ENCODE peak calls at places on chromosomes 6 and 20, in eight cellular contexts. B is dorsolateral prefrontal cortex; I is activated CD4-positive, alpha-beta T cell treated with anti-CD3 and anti-CD28 coated beads, Interleukin-2, amount 50 U/mL, for 48 hours; E is tibial nerve; A is HEK293T; W is ureter; O is SW480; J is stimulated activated CD8-positive, alpha-beta memory T cell treated with anti-CD3 and anti-CD28 coated beads, Interleukin-4, amount 100 ng/mL, for 1 hour. C is an unnamed sample.
A peak's percentile ranks its signal among the peaks of the same experiment; 100 is the strongest.

GRCh38 chr6:121651420-121651819 is 216.0 kb downstream of the GJA1 start:
- DNase-seq in J (no peak), O (peak; percentile 22), I (no peak), E (no peak), A (no peak), W (no peak), B (no peak), C (no peak)

GRCh38 chr20:1368448-1369199 is 24.2 kb downstream of the FKBP1A start:
- DNase-seq in J (no peak), E (no peak), I (no peak), A (no peak), O (no peak), B (no peak), W (no peak), C (no peak)

GRCh38 chr20:21516861-21517565 is 3.1 kb upstream of the NKX2-2 start:
- DNase-seq in I (no peak), J (no peak), E (no peak), O (no peak), B (no peak), A (no peak), W (no peak), C (no peak)

GRCh38 chr6:7249946-7250643 is 62.9 kb downstream of the SSR1 start:
- DNase-seq in I (no peak), W (no peak), E (no peak), J (no peak), A (no peak), O (no peak), B (no peak), C (no peak)

GRCh38 chr6:25038992-25039391 is 103.2 kb upstream of the RIPOR2 start:
- DNase-seq in W (no peak), O (no peak), J (no peak), B (no peak), E (no peak), A (no peak), I (no peak), C (no peak)

GRCh38 chr6:151436814-151437213 is 15.1 kb downstream of the RMND1 start:
- DNase-seq in B (no peak), E (no peak), W (no peak), O (no peak), A (no peak), I (no peak), J (no peak), C (no peak)

GRCh38 chr6:154154389-154154967 is 115.4 kb downstream of the OPRM1 start:
- DNase-seq in W (peak; percentile 60), O (peak; percentile 43), A (peak; percentile 55), I (peak; percentile 63), E (peak; percentile 48), B (peak; percentile 76), J (peak; percentile 44), C (peak; percentile 64)

GRCh38 chr20:22403860-22404608 is 180.3 kb downstream of the FOXA2 start:
- DNase-seq in J (no peak), W (no peak), B (no peak), O (no peak), A (no peak), I (no peak), E (no peak), C (no peak)

GRCh38 chr6:163181666-163182180 is 232.8 kb upstream of the QKI start:
- DNase-seq in W (no peak), I (no peak), E (no peak), A (no peak), J (no peak), O (no peak), B (no peak), C (no peak)

GRCh38 chr6:134622382-134623173 is 304.7 kb upstream of the SGK1 start:
- DNase-seq in J (no peak), B (no peak), A (no peak), E (no peak), I (no peak), O (no peak), W (no peak), C (no peak)

GRCh38 chr20:45823949-45824835 is 2.9 kb downstream of the TNNC2 start:
- DNase-seq in B (peak; percentile 25), A (no peak), I (peak; percentile 50), O (no peak), W (no peak), E (no peak), J (no peak), C (peak; percentile 25)

GRCh38 chr6:95095271-95095670 is 482.1 kb upstream of the MANEA start:
- DNase-seq in E (no peak), W (no peak), A (no peak), O (peak; percentile 32), J (no peak), I (no peak), B (no peak), C (no peak)

GRCh38 chr6:96911171-96911570 is 13.4 kb upstream of the KLHL32 start:
- DNase-seq in O (no peak), A (no peak), I (no peak), W (no peak), B (no peak), J (no peak), E (no peak), C (no peak)

C was measured in nephron progenitor cell.